ENCODE peak calls at places on chromosome 1, in four cellular contexts. S is right atrium auricular region, F is prostate gland, K is A549. R is an unnamed sample.

GRCh38 chr1:44862829-44863406 is 19.9 kb upstream of the PTCH2 start:
- DNase-seq in S (no peak), F (no peak), K (no peak), R (no peak)

GRCh38 chr1:25555753-25556092 is 12.3 kb downstream of the LDLRAP1 start:
- DNase-seq in S (no peak), F (no peak), K (no peak), R (no peak)

GRCh38 chr1:166915941-166916340 is 39.9 kb upstream of the TADA1 start:
- DNase-seq in S (no peak), F (no peak), K (no peak), R (no peak)

GRCh38 chr1:67626495-67627235 is 58.3 kb upstream of the GADD45A start:
- DNase-seq in S (no peak), F (no peak), K (no peak), R (no peak)

GRCh38 chr1:168499094-168500049 is 44.4 kb downstream of the XCL2 start:
- DNase-seq in S (no peak), F (no peak), K (no peak), R (no peak)

GRCh38 chr1:90558126-90558525 is 159.0 kb downstream of the BARHL2 start:
- DNase-seq in S (no peak), F (no peak), K (no peak), R (no peak)

GRCh38 chr1:25641931-25642611 is 25.5 kb downstream of the MAN1C1 start:
- DNase-seq in S (no peak), F (no peak), K (no peak), R (peak; percentile 20)

GRCh38 chr1:31295874-31296485 is 608 bp downstream of the SNRNP40 start:
- DNase-seq in S (no peak), F (no peak), K (no peak), R (no peak)

GRCh38 chr1:52920791-52921291 is 699 bp downstream of the ECHDC2 start:
- DNase-seq in S (peak; percentile 56), F (peak; percentile 42), K (no peak), R (no peak)

GRCh38 chr1:24108334-24109165 is 3.4 kb downstream of the MYOM3 start:
- DNase-seq in S (no peak), F (no peak), K (peak; percentile 63), R (no peak)

GRCh38 chr1:173411835-173412742 is 65.0 kb upstream of the PRDX6 start:
- DNase-seq in S (no peak), F (no peak), K (no peak), R (no peak)

GRCh38 chr1:117699953-117700352 is 94.1 kb downstream of the TENT5C start:
- DNase-seq in S (no peak), F (no peak), K (no peak), R (no peak)

GRCh38 chr1:4271338-4271998 is 371.4 kb upstream of the C1orf174 start:
- DNase-seq in S (no peak), F (no peak), K (no peak), R (no peak)

GRCh38 chr1:173590557-173590956 is 12.3 kb downstream of the SLC9C2 start:
- DNase-seq in S (no peak), F (no peak), K (no peak), R (no peak)

GRCh38 chr1:198444792-198445191 is 95.7 kb downstream of the ATP6V1G3 start:
- DNase-seq in S (no peak), F (no peak), K (no peak), R (peak; percentile 63)

GRCh38 chr1:84853743-84854721 is 39.0 kb downstream of the LPAR3 start:
- DNase-seq in S (no peak), F (no peak), K (peak; percentile 10), R (no peak)

GRCh38 chr1:58837886-58838285 is 54.0 kb upstream of the JUN start:
- DNase-seq in S (no peak), F (no peak), K (no peak), R (no peak)

GRCh38 chr1:203197625-203198024 is 11.1 kb upstream of the CHI3L1 start:
- DNase-seq in S (no peak), F (no peak), K (no peak), R (peak; percentile 59)

GRCh38 chr1:74579425-74579824 is 67.0 kb upstream of the LRRC53 start:
- DNase-seq in S (no peak), F (no peak), K (no peak), R (no peak)

GRCh38 chr1:12460911-12461621 is 156.9 kb downstream of the DHRS3 start:
- DNase-seq in S (no peak), F (peak; percentile 76), K (no peak), R (no peak)

GRCh38 chr1:48680411-48681035 is 96.2 kb downstream of the BEND5 start:
- DNase-seq in S (no peak), F (no peak), K (no peak), R (no peak)

GRCh38 chr1:46152021-46152420 is 19.6 kb upstream of the PIK3R3 start:
- DNase-seq in S (no peak), F (no peak), K (no peak), R (peak; percentile 61)

GRCh38 chr1:125087691-125088090 is 3902.9 kb downstream of the SRGAP2C start:
- DNase-seq in S (no peak), F (no peak), K (no peak), R (no peak)

GRCh38 chr1:3136532-3136931 is 67.5 kb downstream of the PRDM16 start:
- DNase-seq in S (no peak), F (no peak), K (no peak), R (no peak)

GRCh38 chr1:175976865-175977642 is 230.0 kb downstream of the COP1 start:
- DNase-seq in S (no peak), F (no peak), K (no peak), R (no peak)

GRCh38 chr1:22921452-22922126 is 51.1 kb downstream of the LACTBL1 start:
- DNase-seq in S (no peak), F (no peak), K (no peak), R (no peak)

GRCh38 chr1:201826830-201827229 is 2.1 kb upstream of the IPO9 start:
- DNase-seq in S (no peak), F (no peak), K (no peak), R (no peak)

GRCh38 chr1:59186656-59187055 is 110.2 kb upstream of the FGGY start:
- DNase-seq in S (peak; percentile 66), F (no peak), K (no peak), R (peak; percentile 67)

GRCh38 chr1:234214129-234214910 is 158.9 kb upstream of the COA6 start:
- DNase-seq in S (peak; percentile 51), F (peak; percentile 28), K (no peak), R (no peak)

GRCh38 chr1:218751208-218751948 is 406.2 kb downstream of the TGFB2 start:
- DNase-seq in S (no peak), F (no peak), K (no peak), R (no peak)

GRCh38 chr1:17777330-17777729 is 22.2 kb downstream of the ACTL8 start:
- DNase-seq in S (no peak), F (no peak), K (no peak), R (no peak)

GRCh38 chr1:9025474-9025873 is 749 bp downstream of the SLC2A7 start:
- DNase-seq in S (no peak), F (no peak), K (no peak), R (no peak)

GRCh38 chr1:234977891-234978396 is 150.7 kb downstream of the TOMM20 start:
- DNase-seq in S (no peak), F (no peak), K (no peak), R (no peak)

GRCh38 chr1:58649555-58649954 is 50.3 kb downstream of the MYSM1 start:
- DNase-seq in S (no peak), F (no peak), K (no peak), R (no peak)

GRCh38 chr1:182955596-182956588 is 2.9 kb upstream of the SHCBP1L start:
- DNase-seq in S (peak; percentile 65), F (no peak), K (no peak), R (peak; percentile 58)

DNA sequence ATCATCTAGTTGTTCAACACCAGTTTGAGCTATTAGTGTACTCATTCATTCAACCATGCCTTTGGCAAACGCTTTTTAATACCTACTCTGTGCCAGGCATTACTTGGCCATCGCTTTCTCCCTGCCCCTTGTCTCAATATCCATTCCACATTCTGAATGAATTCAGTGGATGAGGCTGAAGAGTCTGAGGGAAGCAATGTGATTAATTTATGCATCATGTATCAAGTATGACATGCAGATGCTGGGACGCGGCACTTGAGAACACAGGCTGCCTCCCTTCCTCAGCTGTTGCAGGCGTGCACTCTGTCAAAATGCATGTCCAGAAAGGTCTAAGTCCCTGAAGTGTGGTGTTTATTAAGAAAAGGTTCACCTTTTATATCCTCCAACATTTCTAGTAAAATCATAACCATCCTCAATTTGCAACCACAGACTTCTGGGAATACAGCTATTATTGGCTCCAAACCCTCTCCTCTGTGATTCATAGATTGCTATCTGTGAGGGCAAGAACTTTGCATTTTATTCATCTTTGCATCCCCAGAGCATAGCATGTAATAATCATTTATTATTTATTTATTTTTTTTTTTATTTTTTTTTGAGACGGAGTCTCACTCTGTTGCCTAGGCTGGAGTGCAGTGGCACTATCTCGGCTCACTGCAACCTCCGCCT is 22.6 kb upstream of the RAB3GAP2 start:
- DNase-seq in S (no peak), F (no peak), K (no peak), R (no peak)
- H3K4me3 ChIP-seq in S (no peak overlapping the region), F (no peak overlapping the region), K (no peak overlapping the region), R (no peak overlapping the region)

GRCh38 chr1:165034136-165034535 is 322.4 kb downstream of the LMX1A start:
- DNase-seq in S (no peak), F (no peak), K (no peak), R (no peak)
- H3K27ac ChIP-seq in S (no peak overlapping the region), F (no peak overlapping the region), K (no peak overlapping the region), R (no peak overlapping the region)

GRCh38 chr1:143667730-143668129 is 304.1 kb downstream of the FAM72C start:
- DNase-seq in S (no peak), F (no peak), K (no peak), R (no peak)

DNA sequence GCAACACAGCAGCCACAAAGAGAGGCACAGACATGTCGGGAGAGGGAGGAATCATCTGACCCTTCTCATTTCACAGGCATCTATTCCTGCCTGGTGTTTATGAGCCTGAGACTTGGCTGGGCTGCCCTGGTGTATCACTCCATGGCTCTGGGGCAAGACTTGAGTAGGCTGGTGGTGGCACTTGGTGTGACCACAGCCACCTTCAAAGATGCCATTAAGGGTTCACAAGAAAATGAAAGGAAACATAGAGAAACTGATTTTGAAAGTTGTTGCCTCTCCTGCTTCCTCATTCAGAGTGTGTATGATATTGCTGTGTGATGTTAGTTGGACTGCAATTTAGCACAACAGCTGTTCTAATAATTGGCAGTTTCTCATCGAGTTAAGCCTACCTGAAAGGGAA is 298.8 kb downstream of the FAM72C start:
- DNase-seq in S (no peak), F (no peak), K (no peak), R (no peak)
- H3K9me3 ChIP-seq in S (no peaks in the 10 kb centered on the region), F (no peaks in the 10 kb centered on the region), K (peaks cover 6% of the 10 kb centered on the region), R (no peaks in the 10 kb centered on the region)

DNA sequence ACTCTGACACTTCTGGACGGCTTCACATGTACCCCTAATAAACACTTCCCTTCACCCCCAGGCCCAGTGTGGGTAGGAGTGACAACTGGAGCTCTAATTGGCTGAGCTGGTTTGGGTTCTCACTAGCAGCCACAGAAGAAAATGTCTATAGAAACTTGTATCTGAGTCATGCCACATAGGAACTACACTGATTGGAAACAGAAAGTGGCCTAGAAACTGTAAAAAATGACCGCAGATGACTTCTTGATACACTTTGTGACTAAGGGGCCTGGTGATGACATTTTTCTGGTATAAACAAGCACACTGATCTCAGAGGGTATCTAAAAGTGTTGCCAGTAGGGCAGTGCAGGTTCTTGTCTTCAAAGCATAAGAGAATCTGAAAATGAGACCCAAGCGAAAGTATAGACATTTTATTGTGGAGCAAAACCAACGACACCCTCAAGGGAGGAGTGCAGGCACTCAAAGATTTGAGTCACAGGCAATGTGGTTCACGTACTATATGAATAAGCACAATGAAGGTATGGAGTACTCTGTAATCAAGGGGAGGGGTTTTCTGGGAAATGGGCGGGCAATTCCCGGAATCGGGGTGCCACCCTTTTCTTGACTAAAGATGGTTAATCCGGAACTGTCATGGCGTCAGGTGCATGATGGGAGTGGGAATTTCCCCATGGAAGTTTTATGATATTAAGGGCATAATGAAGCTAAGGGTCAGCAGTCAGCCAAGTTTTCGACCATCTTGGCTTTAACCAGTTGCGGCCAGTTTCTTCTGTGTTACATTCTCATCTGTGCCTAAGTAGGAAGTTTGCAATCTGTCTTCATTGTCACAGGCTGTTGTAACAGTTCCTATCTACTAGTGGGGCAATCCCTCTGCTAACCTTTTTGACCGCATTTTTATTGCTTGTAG is at the start of gene AIM2:
- DNase-seq in S (no peak), F (no peak), K (no peak), R (no peak)
- H3K4me3 ChIP-seq in S (no peak within 1 kb of the TSS), F (no peak within 1 kb of the TSS), K (no peak within 1 kb of the TSS), R (no peak within 1 kb of the TSS)